ENCODE peak calls at places on chromosome 22, in six cellular contexts. One of them, this sample, is unnamed.

GRCh38 chr22:42347281-42347824 is 76.9 kb upstream of the TCF20 start:
- DNase-seq in H1: no peak
- DNase-seq in left lung: no peak
- DNase-seq in mucosa of descending colon: no peak
- DNase-seq in AG10803: no peak
- DNase-seq in colonic mucosa: no peak
- DNase-seq in this sample: no peak

GRCh38 chr22:39463931-39464390 is 7.1 kb downstream of the MGAT3 start:
- DNase-seq in H1: no peak
- DNase-seq in AG10803: peak; percentile 41
- DNase-seq in left lung: no peak
- DNase-seq in mucosa of descending colon: no peak
- DNase-seq in colonic mucosa: no peak
- DNase-seq in this sample: no peak

GRCh38 chr22:25546751-25547150 is 17.7 kb upstream of the GRK3 start:
- DNase-seq in mucosa of descending colon: no peak
- DNase-seq in H1: no peak
- DNase-seq in colonic mucosa: no peak
- DNase-seq in AG10803: no peak
- DNase-seq in left lung: no peak
- DNase-seq in this sample: peak; percentile 27

GRCh38 chr22:24115247-24116207 is 65.8 kb upstream of the SUSD2 start:
- DNase-seq in mucosa of descending colon: no peak
- DNase-seq in colonic mucosa: no peak
- DNase-seq in H1: no peak
- DNase-seq in left lung: peak; percentile 24
- DNase-seq in AG10803: no peak
- DNase-seq in this sample: no peak

GRCh38 chr22:44881624-44882023 is 128.2 kb downstream of the PHF21B start:
- DNase-seq in colonic mucosa: no peak
- DNase-seq in H1: no peak
- DNase-seq in AG10803: no peak
- DNase-seq in left lung: no peak
- DNase-seq in mucosa of descending colon: no peak
- DNase-seq in this sample: no peak

GRCh38 chr22:45450931-45451651 is 37.6 kb downstream of the RIBC2 start:
- DNase-seq in H1: no peak
- DNase-seq in mucosa of descending colon: no peak
- DNase-seq in AG10803: peak; percentile 99
- DNase-seq in left lung: no peak
- DNase-seq in colonic mucosa: no peak
- DNase-seq in this sample: peak; percentile 99

GRCh38 chr22:24694971-24695928 is 79.3 kb downstream of the PIWIL3 start:
- DNase-seq in AG10803: no peak
- DNase-seq in mucosa of descending colon: peak; percentile 62
- DNase-seq in colonic mucosa: peak; percentile 60
- DNase-seq in left lung: peak; percentile 81
- DNase-seq in H1: no peak
- DNase-seq in this sample: no peak

GRCh38 chr22:30245985-30246901 is at the start of gene LIF:
- DNase-seq in left lung: peak; percentile 86
- DNase-seq in H1: no peak
- DNase-seq in mucosa of descending colon: peak; percentile 69
- DNase-seq in colonic mucosa: peak; percentile 42
- DNase-seq in AG10803: peak; percentile 44
- DNase-seq in this sample: peak; percentile 56

GRCh38 chr22:44181912-44182590 is 1.3 kb downstream of the PARVG start:
- DNase-seq in AG10803: no peak
- DNase-seq in H1: no peak
- DNase-seq in left lung: peak; percentile 75
- DNase-seq in mucosa of descending colon: no peak
- DNase-seq in colonic mucosa: no peak
- DNase-seq in this sample: no peak

GRCh38 chr22:40593460-40594273 is 42.9 kb downstream of the MRTFA start:
- DNase-seq in colonic mucosa: no peak
- DNase-seq in left lung: no peak
- DNase-seq in AG10803: no peak
- DNase-seq in mucosa of descending colon: no peak
- DNase-seq in H1: no peak
- DNase-seq in this sample: no peak

GRCh38 chr22:42114721-42115120 is 15.9 kb downstream of the CYP2D6 start:
- DNase-seq in AG10803: peak; percentile 10
- DNase-seq in colonic mucosa: no peak
- DNase-seq in H1: no peak
- DNase-seq in left lung: no peak
- DNase-seq in mucosa of descending colon: no peak
- DNase-seq in this sample: peak; percentile 36

GRCh38 chr22:30210235-30210831 is 36.2 kb downstream of the LIF start:
- DNase-seq in H1: no peak
- DNase-seq in AG10803: no peak
- DNase-seq in colonic mucosa: no peak
- DNase-seq in mucosa of descending colon: no peak
- DNase-seq in left lung: no peak
- DNase-seq in this sample: peak; percentile 69

GRCh38 chr22:23064381-23065068 is 5.8 kb upstream of the GNAZ start:
- DNase-seq in H1: no peak
- DNase-seq in left lung: peak; percentile 52
- DNase-seq in mucosa of descending colon: no peak
- DNase-seq in AG10803: no peak
- DNase-seq in colonic mucosa: no peak
- DNase-seq in this sample: no peak

GRCh38 chr22:36981247-36981775 is 37.9 kb downstream of the TST start:
- DNase-seq in mucosa of descending colon: no peak
- DNase-seq in H1: no peak
- DNase-seq in left lung: no peak
- DNase-seq in colonic mucosa: no peak
- DNase-seq in AG10803: no peak
- DNase-seq in this sample: no peak

GRCh38 chr22:29301716-29302401 is 4.6 kb upstream of the GAS2L1 start:
- DNase-seq in colonic mucosa: no peak
- DNase-seq in AG10803: no peak
- DNase-seq in mucosa of descending colon: no peak
- DNase-seq in H1: no peak
- DNase-seq in left lung: no peak
- DNase-seq in this sample: no peak

GRCh38 chr22:38107692-38108515 is 2.6 kb downstream of the BAIAP2L2 start:
- DNase-seq in colonic mucosa: peak; percentile 92
- DNase-seq in mucosa of descending colon: peak; percentile 89
- DNase-seq in H1: no peak
- DNase-seq in left lung: peak; percentile 67
- DNase-seq in AG10803: peak; percentile 36
- DNase-seq in this sample: no peak
- TF ChIP-seq CTCF in colonic mucosa: no peak
- TF ChIP-seq CTCF in mucosa of descending colon: no peak
- TF ChIP-seq CTCF in H1: no peak
- TF ChIP-seq CTCF in left lung: no peak
- TF ChIP-seq CTCF in AG10803: peak; percentile 19
- TF ChIP-seq CTCF in this sample: no peak

DNA sequence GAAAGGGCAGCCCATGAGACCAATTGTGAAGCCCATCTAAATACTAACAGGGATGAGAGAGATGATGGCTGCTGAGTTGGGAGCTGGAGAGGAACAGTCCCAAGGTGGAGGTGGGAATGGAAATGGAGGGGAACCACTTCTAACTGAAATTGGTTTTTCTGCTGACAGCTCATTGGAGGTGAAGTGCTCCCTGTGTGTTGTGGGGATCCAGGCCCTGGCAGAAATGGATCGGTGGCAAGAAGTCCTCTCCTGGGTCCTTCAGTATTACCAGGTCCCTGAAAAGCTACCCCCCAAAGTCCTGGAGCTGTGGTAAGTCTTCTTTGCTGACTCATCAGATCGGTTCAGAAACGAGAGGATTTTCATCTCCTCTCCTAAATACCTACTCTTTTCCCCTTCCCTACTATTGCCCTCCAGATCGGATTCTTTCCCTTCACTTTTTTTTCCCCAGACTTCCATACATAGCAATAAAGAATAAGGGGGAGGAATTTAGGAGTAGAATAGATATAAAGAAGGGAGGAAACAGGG is 2.0 kb downstream of the PEX26 start:
- DNase-seq in AG10803: no peak
- DNase-seq in H1: no peak
- DNase-seq in colonic mucosa: no peak
- DNase-seq in mucosa of descending colon: no peak
- DNase-seq in left lung: no peak
- DNase-seq in this sample: no peak
- H3K4me3 ChIP-seq in AG10803: no peak overlapping the region
- H3K4me3 ChIP-seq in H1: no peak overlapping the region
- H3K4me3 ChIP-seq in colonic mucosa: no peak overlapping the region
- H3K4me3 ChIP-seq in mucosa of descending colon: no peak overlapping the region
- H3K4me3 ChIP-seq in left lung: no peak overlapping the region
- H3K4me3 ChIP-seq in this sample: no peak overlapping the region

GRCh38 chr22:49701380-49702067 is 126.1 kb downstream of the BRD1 start:
- DNase-seq in AG10803: no peak
- DNase-seq in colonic mucosa: no peak
- DNase-seq in H1: no peak
- DNase-seq in mucosa of descending colon: no peak
- DNase-seq in left lung: no peak
- DNase-seq in this sample: no peak
- TF ChIP-seq CTCF in AG10803: peak; percentile 32
- TF ChIP-seq CTCF in colonic mucosa: peak; percentile 36
- TF ChIP-seq CTCF in H1: peak; percentile 28
- TF ChIP-seq CTCF in mucosa of descending colon: no peak
- TF ChIP-seq CTCF in left lung: peak; percentile 37
- TF ChIP-seq CTCF in this sample: peak; percentile 34

GRCh38 chr22:31248138-31248745 is 36.1 kb downstream of the LIMK2 start:
- DNase-seq in H1: peak; percentile 67
- DNase-seq in left lung: peak; percentile 86
- DNase-seq in AG10803: peak; percentile 89
- DNase-seq in colonic mucosa: peak; percentile 55
- DNase-seq in mucosa of descending colon: peak; percentile 64
- DNase-seq in this sample: peak; percentile 88

GRCh38 chr22:31246687-31247086 is 34.6 kb downstream of the LIMK2 start:
- DNase-seq in H1: no peak
- DNase-seq in mucosa of descending colon: no peak
- DNase-seq in AG10803: no peak
- DNase-seq in left lung: no peak
- DNase-seq in colonic mucosa: no peak
- DNase-seq in this sample: no peak

GRCh38 chr22:31250740-31251330 is 38.7 kb downstream of the LIMK2 start:
- DNase-seq in mucosa of descending colon: no peak
- DNase-seq in colonic mucosa: no peak
- DNase-seq in H1: no peak
- DNase-seq in left lung: no peak
- DNase-seq in AG10803: peak; percentile 56
- DNase-seq in this sample: no peak

GRCh38 chr22:31247726-31248125 is 35.6 kb downstream of the LIMK2 start:
- DNase-seq in mucosa of descending colon: no peak
- DNase-seq in left lung: no peak
- DNase-seq in colonic mucosa: no peak
- DNase-seq in H1: no peak
- DNase-seq in AG10803: no peak
- DNase-seq in this sample: no peak

DNA sequence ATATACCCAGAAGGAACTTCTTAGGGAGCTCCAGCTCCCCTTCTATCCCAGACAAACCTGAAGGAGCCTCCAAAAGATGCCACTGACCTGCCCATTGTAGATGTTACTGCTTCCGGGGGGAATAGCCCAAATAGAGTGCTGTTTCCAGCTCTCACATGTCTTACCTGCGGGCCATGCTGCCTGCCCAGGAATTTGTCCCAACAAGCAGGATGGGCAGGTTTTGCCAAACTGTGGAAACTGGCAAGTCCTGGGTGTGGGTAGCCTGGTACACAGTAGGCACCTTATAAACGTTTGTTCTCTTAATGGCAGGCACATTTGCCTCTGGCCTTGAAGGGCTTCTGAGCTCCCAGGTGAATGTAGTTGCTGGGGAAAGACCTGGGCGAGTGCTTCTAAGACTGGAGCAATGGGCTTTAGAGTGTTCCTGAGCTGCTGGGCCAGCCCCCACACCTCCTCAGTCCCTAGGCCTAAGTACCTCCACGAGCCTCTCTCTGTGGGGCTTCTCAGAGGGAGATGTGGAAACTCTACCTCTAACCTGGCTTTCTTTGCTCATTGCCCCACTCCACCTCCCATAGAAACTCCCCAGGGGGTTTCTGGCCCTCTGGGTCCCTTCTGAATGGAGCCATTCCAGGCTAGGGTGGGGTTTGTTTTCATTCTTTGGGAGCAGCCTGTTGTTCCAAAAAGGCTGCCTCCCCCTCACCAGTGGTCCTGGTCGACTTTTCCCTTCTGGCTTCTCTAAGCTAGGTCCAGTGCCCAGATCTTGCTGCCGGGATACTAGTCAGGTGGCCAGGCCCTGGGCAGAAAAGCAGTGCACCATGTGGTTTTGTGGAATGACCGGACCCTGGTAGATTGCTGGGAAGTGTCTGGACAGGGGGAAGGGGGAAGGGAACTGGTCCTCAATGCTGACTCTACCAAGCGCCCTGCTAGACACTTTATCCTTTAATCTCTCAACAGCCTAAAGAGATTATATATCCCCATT is 37.2 kb downstream of the LIMK2 start:
- DNase-seq in left lung: no peak
- DNase-seq in colonic mucosa: no peak
- DNase-seq in mucosa of descending colon: no peak
- DNase-seq in H1: no peak
- DNase-seq in AG10803: no peak
- DNase-seq in this sample: no peak
- H3K4me3 ChIP-seq in left lung: peak overlapping the region; percentile 45
- H3K4me3 ChIP-seq in colonic mucosa: no peak overlapping the region
- H3K4me3 ChIP-seq in mucosa of descending colon: no peak overlapping the region
- H3K4me3 ChIP-seq in H1: no peak overlapping the region
- H3K4me3 ChIP-seq in AG10803: peak overlapping the region; percentile 71
- H3K4me3 ChIP-seq in this sample: peak overlapping the region; percentile 68

GRCh38 chr22:27673839-27674238 is 127.7 kb downstream of the MN1 start:
- DNase-seq in AG10803: no peak
- DNase-seq in H1: no peak
- DNase-seq in colonic mucosa: no peak
- DNase-seq in left lung: no peak
- DNase-seq in mucosa of descending colon: no peak
- DNase-seq in this sample: no peak

GRCh38 chr22:27672721-27673387 is 128.7 kb downstream of the MN1 start:
- DNase-seq in left lung: no peak
- DNase-seq in AG10803: no peak
- DNase-seq in H1: no peak
- DNase-seq in colonic mucosa: no peak
- DNase-seq in mucosa of descending colon: no peak
- DNase-seq in this sample: no peak

GRCh38 chr22:27676545-27677188 is 124.9 kb downstream of the MN1 start:
- DNase-seq in colonic mucosa: no peak
- DNase-seq in AG10803: no peak
- DNase-seq in H1: no peak
- DNase-seq in mucosa of descending colon: no peak
- DNase-seq in left lung: no peak
- DNase-seq in this sample: no peak

GRCh38 chr22:27671413-27671721 is 130.2 kb downstream of the MN1 start:
- DNase-seq in mucosa of descending colon: no peak
- DNase-seq in left lung: no peak
- DNase-seq in colonic mucosa: no peak
- DNase-seq in H1: no peak
- DNase-seq in AG10803: no peak
- DNase-seq in this sample: no peak

GRCh38 chr22:27674524-27674923 is 127.0 kb downstream of the MN1 start:
- DNase-seq in H1: no peak
- DNase-seq in mucosa of descending colon: no peak
- DNase-seq in colonic mucosa: no peak
- DNase-seq in left lung: no peak
- DNase-seq in AG10803: no peak
- DNase-seq in this sample: no peak
- TF ChIP-seq CTCF in H1: no peak
- TF ChIP-seq CTCF in mucosa of descending colon: no peak
- TF ChIP-seq CTCF in colonic mucosa: no peak
- TF ChIP-seq CTCF in left lung: no peak
- TF ChIP-seq CTCF in AG10803: no peak
- TF ChIP-seq CTCF in this sample: no peak

GRCh38 chr22:20268289-20268349 is at the start of gene RTN4R:
- DNase-seq in left lung: no peak
- DNase-seq in H1: no peak
- DNase-seq in mucosa of descending colon: no peak
- DNase-seq in AG10803: no peak
- DNase-seq in colonic mucosa: no peak
- DNase-seq in this sample: no peak
- H3K4me3 ChIP-seq in left lung: peak within 1 kb of the TSS; percentile 48
- H3K4me3 ChIP-seq in H1: peak within 1 kb of the TSS; percentile 51
- H3K4me3 ChIP-seq in mucosa of descending colon: peak within 1 kb of the TSS; percentile 15
- H3K4me3 ChIP-seq in AG10803: no peak within 1 kb of the TSS
- H3K4me3 ChIP-seq in colonic mucosa: peak within 1 kb of the TSS; percentile 39
- H3K4me3 ChIP-seq in this sample: no peak within 1 kb of the TSS